ENCODE peak calls at places on chromosomes 1 and 21, in ten cellular contexts. Q is stimulated activated CD8-positive, alpha-beta memory T cell treated with anti-CD3 and anti-CD28 coated beads, Interleukin-15, amount 100 ng/mL, for 24 hours; S is G401; A is DMS79; P is activated effector memory CD4-positive, alpha-beta T cell treated with anti-CD3 and anti-CD28 coated beads, Interleukin-2, amount 50 U/mL, for 16 hours; K is NCI-H1092 treated with DMSO at 0.1 percent for 48 hours; G is amygdala; V is head of caudate nucleus; U is T1000; R is stimulated activated CD4-positive, alpha-beta T cell treated with anti-CD3 and anti-CD28 coated beads, Interleukin-1b, Interleukin-23, amount 100 ng/mL, for 48 hours. B is an unnamed sample.

GRCh38 chr1:235069577-235070563 is 58.8 kb downstream of the TOMM20 start:
- DNase-seq in Q (no peak), U (peak), S (peak), K (peak), G (no peak), P (no peak), A (peak), V (no peak), R (no peak), B (no peak)

GRCh38 chr1:172971241-172971640 is 79.5 kb downstream of the TNFSF18 start:
- DNase-seq in R (no peak), V (no peak), P (no peak), K (no peak), S (no peak), G (no peak), A (no peak), Q (no peak), U (no peak), B (no peak)

GRCh38 chr1:20486457-20487235 is 636 bp upstream of the CAMK2N1 start:
- DNase-seq in Q (no peak), R (no peak), K (peak), P (no peak), G (peak), U (peak), V (peak), A (peak), S (peak), B (peak)

GRCh38 chr1:54604572-54605370 is 18.6 kb downstream of the FAM151A start:
- DNase-seq in V (no peak), S (no peak), A (no peak), K (no peak), Q (no peak), U (no peak), P (no peak), R (peak), G (no peak), B (no peak)

GRCh38 chr1:91036894-91037829 is 15.3 kb upstream of the ZNF644 start:
- DNase-seq in U (no peak), G (no peak), S (peak), Q (no peak), A (no peak), V (no peak), R (no peak), K (no peak), P (no peak), B (no peak)

GRCh38 chr1:92481598-92482403 is 4.9 kb downstream of the GFI1 start:
- DNase-seq in K (no peak), V (no peak), P (no peak), Q (no peak), U (no peak), R (no peak), S (no peak), G (no peak), A (no peak), B (peak)

GRCh38 chr21:46454142-46454541 is 4.5 kb upstream of the DIP2A start:
- DNase-seq in P (no peak), S (no peak), U (no peak), G (no peak), Q (no peak), R (no peak), A (no peak), K (no peak), V (no peak), B (no peak)

GRCh38 chr1:36962991-36963390 is 71.3 kb downstream of the GRIK3 start:
- DNase-seq in U (no peak), K (peak), Q (no peak), S (peak), P (no peak), V (no peak), G (no peak), R (no peak), A (peak), B (no peak)

GRCh38 chr1:15937706-15938168 is 38.2 kb downstream of the ZBTB17 start:
- DNase-seq in P (peak), Q (no peak), A (no peak), S (no peak), U (no peak), V (no peak), G (no peak), K (no peak), R (no peak), B (no peak)

GRCh38 chr1:195096051-195096521 is 1512.2 kb downstream of the KCNT2 start:
- DNase-seq in K (no peak), S (no peak), P (no peak), U (no peak), R (no peak), Q (no peak), G (no peak), A (no peak), V (no peak), B (no peak)

GRCh38 chr1:229127301-229127700 is 143.6 kb upstream of the RAB4A start:
- DNase-seq in Q (no peak), P (no peak), R (peak), A (no peak), U (no peak), G (no peak), K (no peak), V (peak), S (no peak), B (no peak)

GRCh38 chr1:3905953-3906671 is 6.0 kb upstream of the C1orf174 start:
- DNase-seq in G (no peak), A (no peak), R (no peak), K (no peak), S (no peak), P (peak), V (no peak), Q (no peak), U (no peak), B (no peak)

GRCh38 chr21:45356653-45357435 is 48.1 kb upstream of the COL18A1 start:
- DNase-seq in Q (no peak), K (no peak), V (no peak), U (no peak), S (no peak), A (no peak), G (no peak), P (no peak), R (no peak), B (no peak)

GRCh38 chr1:84847253-84848247 is 45.5 kb downstream of the LPAR3 start:
- DNase-seq in P (peak), Q (no peak), K (peak), U (peak), V (peak), A (peak), S (peak), R (peak), G (peak), B (peak)

GRCh38 chr1:211653907-211654553 is 21.4 kb downstream of the NEK2 start:
- DNase-seq in P (no peak), R (no peak), Q (no peak), A (no peak), U (no peak), V (no peak), K (no peak), S (no peak), G (no peak), B (no peak)

GRCh38 chr1:197486948-197487347 is 218.9 kb downstream of the CRB1 start:
- DNase-seq in V (no peak), P (no peak), Q (no peak), U (no peak), A (no peak), K (no peak), S (no peak), G (no peak), R (no peak), B (no peak)

GRCh38 chr1:6207075-6207885 is 1.4 kb downstream of the RNF207 start:
- DNase-seq in G (no peak), A (no peak), Q (no peak), V (no peak), R (no peak), P (no peak), U (no peak), K (no peak), S (no peak), B (no peak)

GRCh38 chr1:39213511-39214002 is 9.1 kb downstream of the MACF1 start:
- DNase-seq in Q (no peak), R (no peak), U (no peak), P (no peak), S (no peak), K (no peak), G (no peak), A (no peak), V (no peak), B (no peak)

GRCh38 chr1:3494321-3495308 is 40.1 kb downstream of the ARHGEF16 start:
- DNase-seq in A (peak), P (no peak), G (no peak), K (peak), V (no peak), Q (no peak), S (peak), U (no peak), R (no peak), B (no peak)

GRCh38 chr1:220734571-220735326 is 13.4 kb upstream of the MTARC2 start:
- DNase-seq in A (no peak), K (peak), S (no peak), P (no peak), V (no peak), U (no peak), R (no peak), G (no peak), Q (no peak), B (no peak)

GRCh38 chr1:2382621-2383361 is 8.6 kb downstream of the MORN1 start:
- DNase-seq in V (no peak), S (peak), G (no peak), K (no peak), Q (no peak), A (no peak), R (peak), P (peak), U (no peak), B (no peak)